ENCODE peak calls at places on chromosomes 5 and 9, in six cellular contexts. R is spleen, O is endothelial cell of umbilical vein, J is right lobe of liver, P is PC-3, D is lung. A is an unnamed sample.

GRCh38 chr5:156759156-156759555 is 90.9 kb upstream of the PPP1R2B start:
- DNase-seq in R (no peak), O (no peak), J (no peak), P (no peak), D (no peak), A (no peak)

GRCh38 chr9:20343325-20343724 is 279.0 kb downstream of the MLLT3 start:
- DNase-seq in R (no peak), O (no peak), J (no peak), P (no peak), D (no peak), A (no peak)

GRCh38 chr9:87324613-87325194 is 173.0 kb upstream of the DAPK1 start:
- DNase-seq in R (no peak), O (peak; percentile 60), J (no peak), P (peak; percentile 58), D (no peak), A (no peak)

GRCh38 chr9:130137081-130137869 is 34.9 kb upstream of the NCS1 start:
- DNase-seq in R (peak; percentile 80), O (no peak), J (no peak), P (no peak), D (no peak), A (no peak)

GRCh38 chr9:122085260-122085659 is 7.8 kb downstream of the TTLL11 start:
- DNase-seq in R (no peak), O (no peak), J (no peak), P (no peak), D (no peak), A (no peak)

GRCh38 chr9:13053504-13053903 is 226.0 kb downstream of the MPDZ start:
- DNase-seq in R (no peak), O (no peak), J (no peak), P (no peak), D (no peak), A (no peak)

GRCh38 chr5:163478126-163478981 is 17.9 kb downstream of the HMMR start:
- DNase-seq in R (no peak), O (peak; percentile 60), J (no peak), P (peak; percentile 58), D (no peak), A (no peak)

GRCh38 chr5:13739462-13739861 is 205.0 kb downstream of the DNAH5 start:
- DNase-seq in R (no peak), O (no peak), J (no peak), P (peak; percentile 92), D (no peak), A (no peak)

GRCh38 chr9:94675008-94675841 is 35.9 kb upstream of the FBP1 start:
- DNase-seq in R (no peak), O (peak; percentile 48), J (no peak), P (no peak), D (no peak), A (no peak)

GRCh38 chr5:78985407-78986223 is 505 bp upstream of the ARSB start:
- DNase-seq in R (peak; percentile 81), O (peak; percentile 71), J (peak; percentile 55), P (peak; percentile 48), D (peak; percentile 44), A (no peak)

GRCh38 chr5:10034008-10034407 is 215.7 kb downstream of the ATPSCKMT start:
- DNase-seq in R (no peak), O (no peak), J (no peak), P (no peak), D (no peak), A (no peak)

GRCh38 chr9:121288874-121289553 is 21.1 kb downstream of the GSN start:
- DNase-seq in R (peak; percentile 73), O (peak; percentile 72), J (no peak), P (no peak), D (no peak), A (peak; percentile 90)

GRCh38 chr5:749101-749670 is 35.3 kb downstream of the ZDHHC11B start:
- DNase-seq in R (no peak), O (no peak), J (no peak), P (no peak), D (no peak), A (peak; percentile 16)

GRCh38 chr9:93112116-93112863 is 16.3 kb downstream of the CARD19 start:
- DNase-seq in R (peak; percentile 86), O (no peak), J (peak; percentile 37), P (no peak), D (no peak), A (peak; percentile 69)

GRCh38 chr5:78649220-78649700 is 688 bp upstream of the LHFPL2 start:
- DNase-seq in R (no peak), O (peak; percentile 35), J (no peak), P (peak; percentile 21), D (no peak), A (no peak)

GRCh38 chr9:2718698-2719033 is 1.4 kb downstream of the KCNV2 start:
- DNase-seq in R (no peak), O (no peak), J (no peak), P (no peak), D (no peak), A (no peak)

GRCh38 chr5:137142371-137143243 is 356.5 kb downstream of the SPOCK1 start:
- DNase-seq in R (no peak), O (no peak), J (no peak), P (peak; percentile 78), D (no peak), A (no peak)

GRCh38 chr5:66443462-66444130 is 152.6 kb upstream of the MAST4 start:
- DNase-seq in R (no peak), O (peak; percentile 69), J (no peak), P (no peak), D (no peak), A (no peak)

GRCh38 chr5:170597109-170597741 is 93.4 kb downstream of the KCNIP1 start:
- DNase-seq in R (no peak), O (no peak), J (no peak), P (peak; percentile 71), D (no peak), A (no peak)

GRCh38 chr9:97802276-97802675 is 50.8 kb upstream of the FOXE1 start:
- DNase-seq in R (no peak), O (no peak), J (no peak), P (peak; percentile 88), D (no peak), A (no peak)

GRCh38 chr5:107570805-107571531 is 99.8 kb downstream of the EFNA5 start:
- DNase-seq in R (no peak), O (peak; percentile 95), J (peak; percentile 40), P (no peak), D (no peak), A (no peak)

GRCh38 chr5:172444110-172444510 is 10.2 kb downstream of the SH3PXD2B start:
- DNase-seq in R (peak; percentile 16), O (peak; percentile 30), J (no peak), P (peak; percentile 26), D (no peak), A (no peak)

GRCh38 chr5:172442592-172442991 is 11.7 kb downstream of the SH3PXD2B start:
- DNase-seq in R (no peak), O (no peak), J (no peak), P (no peak), D (no peak), A (no peak)

GRCh38 chr5:172441262-172441751 is 13.0 kb downstream of the SH3PXD2B start:
- DNase-seq in R (no peak), O (no peak), J (no peak), P (no peak), D (no peak), A (no peak)

GRCh38 chr5:172444626-172445365 is 9.5 kb downstream of the SH3PXD2B start:
- DNase-seq in R (peak; percentile 45), O (no peak), J (no peak), P (no peak), D (no peak), A (no peak)

DNA sequence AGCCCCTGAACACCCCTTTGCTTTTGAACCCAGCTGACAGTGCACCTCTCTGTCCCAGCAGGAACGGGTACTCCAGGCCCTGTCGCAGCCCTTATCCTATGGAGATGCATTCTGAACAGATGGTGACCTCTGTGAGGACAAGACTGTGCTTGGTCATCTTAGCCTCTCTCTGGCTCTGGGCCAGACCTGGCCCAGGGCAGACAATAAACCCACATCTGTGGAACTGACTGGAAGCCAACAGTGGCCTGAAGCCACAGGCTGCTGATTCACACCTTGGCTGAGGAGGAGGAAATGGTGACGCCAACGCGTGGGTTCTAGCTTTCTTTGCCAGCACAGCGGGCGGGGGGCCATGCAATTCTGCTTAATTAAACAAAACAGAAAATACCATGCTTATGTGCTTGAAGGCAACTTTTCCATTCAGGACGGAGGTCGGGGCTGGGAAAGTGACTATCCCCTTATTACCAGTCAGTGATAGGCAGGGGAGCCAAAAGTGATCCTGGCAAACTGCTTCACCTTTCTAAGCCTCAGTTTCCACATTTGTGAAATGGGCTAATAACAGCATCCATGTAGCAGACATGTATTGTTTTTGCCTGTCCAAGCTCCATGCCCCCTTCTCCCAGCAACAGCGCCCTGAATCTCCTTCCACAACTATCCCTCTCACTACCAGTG is 10.8 kb downstream of the SH3PXD2B start:
- DNase-seq in R (peak; percentile 70), O (peak; percentile 97), J (peak; percentile 79), P (peak; percentile 95), D (peak; percentile 75), A (peak; percentile 91)
- H3K4me3 ChIP-seq in R (no peak overlapping the region), O (no peak overlapping the region), J (no peak overlapping the region), P (no peak overlapping the region), D (no peak overlapping the region), A (peak overlapping the region; percentile 15)

DNA sequence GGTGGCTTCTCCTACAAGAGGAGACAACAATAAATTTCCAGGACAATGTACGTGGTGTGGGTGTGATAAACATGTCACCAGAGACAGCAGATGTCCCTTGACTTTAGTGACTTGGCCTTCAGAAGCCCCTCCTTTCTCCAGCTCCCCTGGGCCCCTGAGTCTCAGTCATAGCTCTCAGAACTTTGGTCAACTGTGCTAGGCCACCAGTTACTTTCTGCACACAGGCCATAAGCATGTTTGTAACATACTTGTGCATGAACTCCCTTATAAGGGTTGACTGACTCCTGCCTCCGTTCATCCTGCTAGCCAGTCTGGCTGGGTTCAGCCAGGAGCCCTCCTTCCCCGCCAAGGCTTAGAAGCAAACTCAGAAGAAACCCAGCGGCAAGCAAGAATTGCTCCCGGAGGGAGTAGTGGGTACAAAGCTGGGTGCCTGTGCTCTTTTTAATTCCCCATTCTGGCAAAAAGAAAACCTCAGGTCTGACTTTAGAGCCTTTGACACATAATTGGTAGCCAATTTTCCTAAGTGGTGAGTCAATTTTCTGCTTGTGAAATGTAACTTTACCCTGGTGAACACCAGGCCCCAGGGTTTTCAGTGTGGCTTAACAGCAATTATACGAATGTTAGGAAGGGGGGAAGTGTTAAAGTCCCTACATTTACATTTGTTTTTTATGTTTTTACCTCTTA is 49.2 kb downstream of the EBF1 start:
- DNase-seq in R (no peak), O (no peak), J (no peak), P (peak; percentile 17), D (no peak), A (no peak)
- H3K27ac ChIP-seq in R (peak overlapping the region; percentile 58), O (no peak overlapping the region), J (no peak overlapping the region), P (no peak overlapping the region), D (peak overlapping the region; percentile 82), A (peak overlapping the region; percentile 88)

DNA sequence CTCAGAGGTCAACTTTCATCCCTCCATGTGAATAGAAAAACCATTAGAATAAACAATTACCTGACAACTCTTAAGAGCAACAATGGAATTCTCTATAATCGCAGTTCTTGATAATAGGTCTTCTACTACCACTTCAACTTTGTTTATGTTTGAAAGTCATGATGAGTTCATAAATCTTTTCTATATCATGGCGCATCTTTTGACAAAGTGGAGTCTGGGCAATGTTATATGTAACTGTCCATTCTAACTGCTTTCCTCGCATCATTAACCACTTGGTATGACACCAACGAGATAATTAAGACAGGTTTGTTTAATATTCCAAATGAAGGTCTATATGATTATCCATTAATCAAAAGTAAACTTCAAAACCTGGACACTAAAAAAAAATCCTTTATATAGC is 272.0 kb downstream of the DENND1A start:
- DNase-seq in R (no peak), O (no peak), J (no peak), P (no peak), D (no peak), A (no peak)
- H3K4me3 ChIP-seq in R (no peak overlapping the region), O (no peak overlapping the region), J (no peak overlapping the region), P (no peak overlapping the region), D (no peak overlapping the region), A (no peak overlapping the region)

GRCh38 chr5:76425940-76426339 is 22.9 kb downstream of the IQGAP2 start:
- DNase-seq in R (no peak), O (no peak), J (no peak), P (no peak), D (no peak), A (no peak)
- H3K27ac ChIP-seq in R (no peak overlapping the region), O (no peak overlapping the region), J (no peak overlapping the region), P (no peak overlapping the region), D (no peak overlapping the region), A (no peak overlapping the region)